ENCODE peak calls at places on chromosomes 13 and 19, in six cellular contexts. Y is small intestine, S is HCEC 1CT, C is kidney tubule cell, F is Karpas-422, X is stromal cell of bone marrow. B is an unnamed sample.
A peak's percentile ranks its signal among the peaks of the same experiment; 100 is the strongest.

GRCh38 chr13:32987462-32987861 is 28.8 kb upstream of the KL start:
- DNase-seq in Y (no peak), S (no peak), C (no peak), F (no peak), X (no peak), B (no peak)

GRCh38 chr13:112118451-112119064 is 51.6 kb downstream of the SOX1 start:
- DNase-seq in Y (no peak), S (no peak), C (no peak), F (no peak), X (no peak), B (no peak)

GRCh38 chr13:43411741-43412140 is 375.0 kb downstream of the ENOX1 start:
- DNase-seq in Y (no peak), S (no peak), C (no peak), F (no peak), X (no peak), B (no peak)

GRCh38 chr13:102136735-102137296 is 265.0 kb downstream of the FGF14 start:
- DNase-seq in Y (no peak), S (no peak), C (no peak), F (no peak), X (no peak), B (no peak)

GRCh38 chr13:44188257-44188656 is 185.4 kb upstream of the SERP2 start:
- DNase-seq in Y (no peak), S (peak; percentile 40), C (peak; percentile 88), F (no peak), X (no peak), B (no peak)

GRCh38 chr13:99995503-99996176 is 14.1 kb downstream of the ZIC2 start:
- DNase-seq in Y (peak; percentile 26), S (no peak), C (peak; percentile 47), F (no peak), X (no peak), B (no peak)

GRCh38 chr13:109989155-109989554 is 202.8 kb upstream of the IRS2 start:
- DNase-seq in Y (no peak), S (peak; percentile 65), C (no peak), F (no peak), X (peak; percentile 49), B (no peak)

GRCh38 chr13:80011448-80012212 is 329.3 kb downstream of the SPRY2 start:
- DNase-seq in Y (peak; percentile 64), S (no peak), C (no peak), F (no peak), X (no peak), B (peak; percentile 40)

GRCh38 chr13:113105032-113105993 is at the start of gene F7:
- DNase-seq in Y (peak; percentile 65), S (no peak), C (no peak), F (no peak), X (no peak), B (peak; percentile 41)

GRCh38 chr13:79830945-79831344 is 350.0 kb downstream of the NDFIP2 start:
- DNase-seq in Y (no peak), S (no peak), C (no peak), F (no peak), X (no peak), B (no peak)

GRCh38 chr13:112153846-112154245 is 86.9 kb downstream of the SOX1 start:
- DNase-seq in Y (no peak), S (no peak), C (no peak), F (no peak), X (no peak), B (no peak)

GRCh38 chr19:38799104-38799503 is 10.1 kb downstream of the LGALS7B start:
- DNase-seq in Y (no peak), S (peak; percentile 8), C (no peak), F (no peak), X (no peak), B (no peak)

GRCh38 chr19:7965921-7966665 is 22.6 kb upstream of the TIMM44 start:
- DNase-seq in Y (no peak), S (no peak), C (no peak), F (no peak), X (no peak), B (no peak)